ENCODE peak calls at places on chromosome 21, in ten cellular contexts. Z is GM23338, N is upper lobe of left lung, E is transverse colon, R is Panc1, D is stomach, W is sigmoid colon, C is HCT116, V is GM12878, G is SK-N-SH. L is an unnamed sample. For H3K36me3, the result is how much of the 10 kb centered on the place peaks cover.

GRCh38 chr21:44380876-44381275 is 27.5 kb downstream of the TRPM2 start:
- DNase-seq in E (no peak), W (no peak), D (no peak), Z (no peak), V (no peak), N (no peak), G (no peak), R (no peak), C (no peak), L (no peak)

GRCh38 chr21:33396966-33397365 is 6.2 kb upstream of the IFNGR2 start:
- DNase-seq in W (no peak), N (no peak), E (no peak), R (no peak), Z (no peak), C (no peak), D (no peak), V (no peak), G (no peak), L (no peak)

GRCh38 chr21:17372200-17372599 is 140.6 kb upstream of the CXADR start:
- DNase-seq in G (no peak), V (no peak), C (no peak), N (no peak), D (no peak), R (no peak), E (no peak), W (no peak), Z (no peak), L (no peak)

GRCh38 chr21:37219766-37220432 is 47.2 kb downstream of the VPS26C start:
- DNase-seq in R (no peak), G (no peak), W (no peak), E (no peak), C (no peak), Z (no peak), D (no peak), N (no peak), V (no peak), L (no peak)

GRCh38 chr21:31848339-31848985 is 24.4 kb upstream of the HUNK start:
- DNase-seq in Z (no peak), W (no peak), G (no peak), D (no peak), N (no peak), V (no peak), R (no peak), C (no peak), E (no peak), L (no peak)

GRCh38 chr21:45073301-45074047 is 906 bp upstream of the ADARB1 start:
- DNase-seq in C (no peak), W (peak), Z (peak), V (no peak), N (no peak), G (peak), R (no peak), D (peak), E (peak), L (peak)

GRCh38 chr21:16634522-16634914 is 878.3 kb upstream of the CXADR start:
- DNase-seq in R (no peak), W (no peak), N (no peak), Z (peak), E (no peak), D (no peak), V (no peak), C (no peak), G (no peak), L (no peak)

GRCh38 chr21:26447932-26448331 is 125.2 kb downstream of the CYYR1 start:
- DNase-seq in R (no peak), Z (peak), G (no peak), W (no peak), D (no peak), N (no peak), C (no peak), V (no peak), E (no peak), L (no peak)

GRCh38 chr21:43702785-43703067 is 16.2 kb upstream of the PDXK start:
- DNase-seq in D (no peak), R (no peak), V (no peak), G (no peak), E (no peak), C (no peak), Z (peak), W (no peak), N (no peak), L (no peak)

GRCh38 chr21:46325073-46325912 is 1.3 kb downstream of the PCNT start:
- DNase-seq in V (no peak), E (peak), D (peak), C (peak), R (no peak), G (peak), N (peak), Z (peak), W (peak), L (peak)

GRCh38 chr21:46324390-46325072 is 575 bp downstream of the PCNT start:
- DNase-seq in R (no peak), N (peak), G (peak), W (peak), C (peak), E (peak), V (no peak), D (peak), Z (peak), L (peak)

GRCh38 chr21:46328151-46328550 is 4.2 kb downstream of the PCNT start:
- DNase-seq in D (no peak), C (no peak), N (no peak), Z (no peak), V (no peak), E (no peak), R (no peak), G (no peak), W (no peak), L (no peak)

GRCh38 chr21:46327711-46328110 is 3.8 kb downstream of the PCNT start:
- DNase-seq in Z (no peak), D (no peak), G (no peak), N (no peak), R (no peak), V (no peak), W (no peak), C (no peak), E (no peak), L (no peak)

DNA sequence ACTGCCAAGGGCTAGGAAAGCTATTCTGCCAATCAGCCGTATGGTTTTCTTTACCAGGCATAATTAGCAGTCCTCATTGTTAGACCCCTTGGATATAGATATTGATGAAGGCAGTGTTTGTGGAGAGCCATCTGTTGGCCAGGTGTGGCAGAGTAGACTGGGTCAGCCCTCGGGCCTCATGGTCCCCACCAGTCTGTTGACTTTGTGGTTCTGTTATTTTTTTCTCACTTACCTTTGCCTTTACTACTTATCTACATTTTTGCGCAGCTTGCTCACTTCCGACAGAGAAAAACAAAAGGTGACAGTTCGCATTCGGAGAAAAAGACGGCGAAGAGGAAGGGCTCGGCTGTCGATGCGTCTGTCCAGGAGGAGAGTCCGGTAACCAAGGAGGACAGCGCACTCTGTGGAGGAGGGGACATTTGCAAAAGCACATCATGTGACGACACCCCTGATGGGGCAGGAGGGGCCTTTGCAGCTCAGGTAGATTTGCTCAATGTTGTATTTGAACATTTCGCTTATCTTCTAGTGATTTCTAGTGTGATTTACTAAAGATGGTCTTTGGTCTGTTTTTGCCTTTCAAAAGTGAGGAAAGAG is 2.3 kb downstream of the PCNT start:
- DNase-seq in D (no peak), W (no peak), G (no peak), N (no peak), C (no peak), E (no peak), V (no peak), R (no peak), Z (peak), L (no peak)
- H3K36me3 ChIP-seq in D (under half), W (under half), G (under half), N (under half), C (under half), E (under half), V (under half), R (under half), Z (under half), L (under half)

DNA sequence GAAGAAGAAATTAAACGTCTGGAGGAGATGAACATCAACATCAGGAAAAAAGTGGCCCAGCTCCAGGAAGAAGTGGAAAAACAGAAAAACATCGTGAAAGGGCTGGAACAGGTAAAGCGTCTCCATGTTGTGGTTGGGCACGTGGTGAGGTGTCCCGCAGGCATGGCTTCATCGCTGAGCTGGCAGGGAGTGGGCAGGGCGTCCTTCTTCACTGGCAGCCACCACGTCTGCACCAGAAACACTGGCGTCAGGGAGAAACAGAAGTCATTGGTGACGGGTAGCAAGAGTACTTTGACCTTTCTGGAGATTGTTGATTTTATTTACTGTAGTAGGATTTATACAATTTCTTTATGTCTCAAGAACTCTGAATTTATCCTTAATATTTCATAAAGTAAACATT is 59.0 kb upstream of the DIP2A start:
- DNase-seq in Z (no peak), G (no peak), C (no peak), W (no peak), E (no peak), R (no peak), N (no peak), D (no peak), V (no peak), L (peak)
- TF ChIP-seq POLR2AphosphoS5 in Z (no peak), G (no peak), C (no peak), W (no peak), E (no peak), R (no peak), N (no peak), D (no peak), V (no peak), L (no peak)

GRCh38 chr21:42164064-42164789 is 54.7 kb upstream of the ABCG1 start:
- DNase-seq in W (peak), G (peak), E (peak), D (peak), Z (peak), N (no peak), C (peak), R (no peak), V (no peak), L (no peak)
- TF ChIP-seq CTCF in W (no peak), G (no peak), E (peak), D (peak), Z (peak), N (peak), C (peak), R (no peak), V (peak), L (no peak)

GRCh38 chr21:34839070-34839820 is 170.5 kb downstream of the CLIC6 start:
- DNase-seq in W (no peak), E (no peak), V (no peak), C (no peak), D (no peak), R (no peak), N (no peak), Z (no peak), G (no peak), L (no peak)
- H3K36me3 ChIP-seq in W (under half), E (under half), V (under half), C (under half), D (under half), R (under half), N (under half), Z (under half), G (under half), L (under half)

GRCh38 chr21:14121719-14122118 is 89.0 kb downstream of the LIPI start:
- DNase-seq in Z (no peak), D (no peak), C (no peak), E (no peak), R (no peak), V (no peak), G (no peak), N (no peak), W (no peak), L (no peak)
- TF ChIP-seq POLR2AphosphoS5 in Z (no peak), D (no peak), C (no peak), E (no peak), R (no peak), V (no peak), G (no peak), N (no peak), W (peak), L (no peak)

GRCh38 chr21:39456665-39457064 is 4.9 kb downstream of the SH3BGR start:
- DNase-seq in D (no peak), V (no peak), N (no peak), C (no peak), E (no peak), R (no peak), G (no peak), Z (peak), W (no peak), L (no peak)
- TF ChIP-seq CTCF in D (no peak), V (no peak), N (no peak), C (peak), E (peak), R (no peak), G (no peak), Z (peak), W (no peak), L (no peak)